ENCODE peak calls at places on chromosomes 16 and 17, in ten cellular contexts. N is AG09319, J is T47D, P is AG10803, O is SW 1271, M is GF-D8, Z is cardiac fibroblast, Y is AG04450, C is tibial nerve, Q is KBM-7. L is an unnamed sample.

GRCh38 chr16:87375426-87376135 is 8.0 kb downstream of the FBXO31 start:
- DNase-seq in M (no peak), Y (no peak), Z (peak; percentile 45), O (no peak), P (peak; percentile 40), Q (no peak), C (no peak), N (no peak), J (no peak), L (no peak)

GRCh38 chr17:80889897-80890550 is 101.6 kb upstream of the CHMP6 start:
- DNase-seq in O (no peak), Z (no peak), N (no peak), Q (no peak), Y (no peak), M (no peak), J (no peak), C (no peak), P (no peak), L (peak; percentile 52)

GRCh38 chr16:80081851-80082250 is 458.9 kb upstream of the DYNLRB2 start:
- DNase-seq in M (no peak), N (no peak), Z (no peak), C (no peak), Y (no peak), Q (no peak), J (no peak), P (no peak), O (no peak), L (no peak)

GRCh38 chr17:68600123-68600880 is 865 bp downstream of the FAM20A start:
- DNase-seq in Y (no peak), P (no peak), J (no peak), C (no peak), N (no peak), Q (peak; percentile 30), Z (no peak), O (no peak), M (no peak), L (no peak)

GRCh38 chr16:73313950-73314349 is 266.0 kb upstream of the ZFHX3 start:
- DNase-seq in N (no peak), O (no peak), J (no peak), Z (no peak), Q (no peak), C (no peak), Y (no peak), M (no peak), P (no peak), L (no peak)

GRCh38 chr16:3952342-3953131 is 72.0 kb upstream of the CREBBP start:
- DNase-seq in Y (no peak), C (peak; percentile 89), Z (peak; percentile 83), M (no peak), O (no peak), N (no peak), Q (peak; percentile 19), P (peak; percentile 75), J (peak; percentile 47), L (no peak)

GRCh38 chr16:30561212-30561816 is 3.1 kb upstream of the ZNF764 start:
- DNase-seq in Z (peak; percentile 18), J (peak; percentile 39), O (no peak), P (no peak), N (no peak), C (no peak), M (no peak), Q (peak; percentile 50), Y (no peak), L (no peak)

GRCh38 chr17:38911081-38911730 is 14.2 kb upstream of the LASP1NB start:
- DNase-seq in N (no peak), M (no peak), O (no peak), P (no peak), Q (no peak), Z (no peak), Y (no peak), J (no peak), C (peak; percentile 8), L (peak; percentile 44)

GRCh38 chr17:5399767-5400166 is 19.7 kb downstream of the NUP88 start:
- DNase-seq in C (no peak), Z (no peak), M (no peak), P (no peak), Q (no peak), J (no peak), N (no peak), O (no peak), Y (no peak), L (no peak)

GRCh38 chr17:83162035-83162745 is 82.8 kb downstream of the METRNL start:
- DNase-seq in P (no peak), Q (no peak), Z (no peak), N (no peak), C (no peak), Y (no peak), J (no peak), O (no peak), M (no peak), L (peak; percentile 35)

GRCh38 chr16:1357906-1358566 is 6.3 kb downstream of the GNPTG start:
- DNase-seq in N (no peak), O (no peak), Q (no peak), P (no peak), M (no peak), Z (peak; percentile 19), C (no peak), Y (no peak), J (no peak), L (no peak)

GRCh38 chr17:80779961-80780380 is 211.7 kb upstream of the CHMP6 start:
- DNase-seq in Z (peak; percentile 39), Q (peak; percentile 82), P (peak; percentile 91), N (peak; percentile 83), C (no peak), O (no peak), J (no peak), Y (no peak), M (peak; percentile 38), L (no peak)

GRCh38 chr17:82909322-82909904 is 69.6 kb upstream of the ZNF750 start:
- DNase-seq in J (no peak), N (no peak), M (no peak), P (no peak), O (no peak), Z (no peak), C (no peak), Q (no peak), Y (no peak), L (no peak)

GRCh38 chr16:85649978-85650863 is 37.1 kb downstream of the GSE1 start:
- DNase-seq in J (no peak), N (no peak), Z (no peak), Y (no peak), M (no peak), Q (no peak), C (no peak), O (no peak), P (no peak), L (no peak)

GRCh38 chr16:48082516-48082915 is 73.3 kb downstream of the ABCC12 start:
- DNase-seq in P (peak; percentile 84), O (no peak), N (no peak), Z (peak; percentile 69), Y (no peak), Q (no peak), M (no peak), C (no peak), J (no peak), L (no peak)

GRCh38 chr17:40020146-40020545 is 4.9 kb downstream of the CSF3 start:
- DNase-seq in P (no peak), C (no peak), M (no peak), N (no peak), O (no peak), J (no peak), Y (no peak), Z (no peak), Q (no peak), L (no peak)

GRCh38 chr17:82287849-82288601 is 14.5 kb upstream of the CSNK1D start:
- DNase-seq in Z (peak; percentile 99), P (peak; percentile 80), O (no peak), M (peak; percentile 91), N (no peak), C (no peak), Y (peak; percentile 48), J (peak; percentile 94), Q (peak; percentile 97), L (peak; percentile 96)

GRCh38 chr17:15996322-15996721 is 3.2 kb downstream of the ZSWIM7 start:
- DNase-seq in Y (no peak), M (no peak), J (no peak), O (no peak), N (no peak), P (no peak), Z (no peak), Q (no peak), C (no peak), L (no peak)

GRCh38 chr16:12228607-12229499 is 252.3 kb downstream of the SNX29 start:
- DNase-seq in C (no peak), Y (peak; percentile 20), Z (peak; percentile 76), J (peak; percentile 87), O (peak; percentile 20), P (peak; percentile 86), M (no peak), Q (peak; percentile 40), N (peak; percentile 75), L (no peak)

GRCh38 chr16:55471448-55472097 is 7.4 kb upstream of the MMP2 start:
- DNase-seq in O (peak; percentile 31), Y (peak; percentile 51), Z (peak; percentile 89), C (no peak), J (no peak), M (no peak), Q (no peak), P (peak; percentile 81), N (no peak), L (no peak)

GRCh38 chr17:41544497-41544896 is 16.4 kb upstream of the KRT19 start:
- DNase-seq in P (no peak), M (no peak), Q (no peak), C (no peak), O (no peak), Y (no peak), N (no peak), Z (no peak), J (peak; percentile 20), L (no peak)

GRCh38 chr16:89567656-89568594 is 7.4 kb downstream of the RPL13 start:
- DNase-seq in N (no peak), Y (no peak), M (no peak), O (no peak), C (no peak), J (no peak), Q (no peak), P (no peak), Z (no peak), L (peak; percentile 72)

GRCh38 chr16:71364306-71364705 is 5.8 kb downstream of the CALB2 start:
- DNase-seq in P (no peak), C (no peak), N (no peak), Y (no peak), J (no peak), O (no peak), Z (no peak), M (no peak), Q (no peak), L (no peak)

GRCh38 chr17:38509008-38509771 is 80.9 kb downstream of the ARHGAP23 start:
- DNase-seq in P (peak; percentile 93), M (no peak), Q (peak; percentile 27), Y (peak; percentile 83), O (no peak), Z (peak; percentile 96), C (peak; percentile 79), N (peak; percentile 79), J (peak; percentile 85), L (peak; percentile 88)

GRCh38 chr16:14113344-14113743 is 42.2 kb downstream of the MRTFB start:
- DNase-seq in M (no peak), Q (no peak), O (no peak), Y (no peak), J (no peak), C (no peak), N (no peak), P (no peak), Z (no peak), L (no peak)

GRCh38 chr17:8152981-8153549 is 861 bp upstream of the PER1 start:
- DNase-seq in M (no peak), O (no peak), N (no peak), Y (no peak), Q (no peak), C (no peak), J (no peak), P (no peak), Z (no peak), L (no peak)

GRCh38 chr16:71352963-71353460 is 5.5 kb upstream of the CALB2 start:
- DNase-seq in Z (no peak), P (no peak), J (no peak), Q (no peak), N (no peak), O (no peak), M (no peak), C (no peak), Y (no peak), L (no peak)

L was measured in RWPE2.